ENCODE peak calls at places on chromosomes 2 and 18, in nine cellular contexts. D is pancreas; W is neuronal stem cell; N is OCI-LY7; P is mucosa of descending colon; B is CD8-positive, alpha-beta T cell; X is lower lobe of right lung; Y is hepatocyte; O is sigmoid colon. M is an unnamed sample. For H3K9me3, the result is how much of the 10 kb centered on the place peaks cover.

GRCh38 chr2:17672583-17673317 is 80.9 kb downstream of the SMC6 start:
- DNase-seq in X (no peak), B (no peak), D (no peak), W (no peak), N (no peak), O (no peak), Y (no peak), P (no peak), M (no peak)

GRCh38 chr2:113967272-113967671 is 77.4 kb downstream of the ACTR3 start:
- DNase-seq in D (no peak), P (no peak), X (no peak), N (no peak), W (no peak), Y (no peak), B (no peak), O (no peak), M (no peak)

GRCh38 chr2:46167924-46168323 is 129.3 kb upstream of the EPAS1 start:
- DNase-seq in P (no peak), N (no peak), D (no peak), B (no peak), O (no peak), X (no peak), W (no peak), Y (no peak), M (no peak)

GRCh38 chr2:73414651-73415050 is 29.0 kb downstream of the ALMS1 start:
- DNase-seq in P (no peak), Y (no peak), D (no peak), X (no peak), O (no peak), N (no peak), B (no peak), W (no peak), M (no peak)

GRCh38 chr2:220904015-220904414 is 668.1 kb downstream of the EPHA4 start:
- DNase-seq in N (no peak), B (no peak), D (no peak), O (no peak), P (no peak), X (no peak), Y (no peak), W (no peak), M (no peak)

GRCh38 chr2:71882949-71883472 is 264.7 kb downstream of the CYP26B1 start:
- DNase-seq in Y (peak), P (peak), B (no peak), O (peak), X (peak), D (peak), W (no peak), N (no peak), M (no peak)

GRCh38 chr2:29012211-29012681 is 31.1 kb downstream of the TOGARAM2 start:
- DNase-seq in P (peak), O (peak), N (peak), W (no peak), B (peak), X (peak), D (peak), Y (no peak), M (no peak)

GRCh38 chr2:7609556-7610323 is 692.5 kb downstream of the RNF144A start:
- DNase-seq in B (no peak), X (no peak), N (peak), W (no peak), D (no peak), P (no peak), Y (no peak), O (no peak), M (peak)

GRCh38 chr2:100104718-100105677 is 37.4 kb downstream of the AFF3 start:
- DNase-seq in W (peak), N (peak), P (peak), X (no peak), D (peak), O (no peak), Y (peak), B (no peak), M (peak)

GRCh38 chr2:116435648-116436047 is 1378.8 kb upstream of the DDX18 start:
- DNase-seq in O (no peak), P (no peak), N (no peak), Y (no peak), B (no peak), X (no peak), W (no peak), D (no peak), M (no peak)

GRCh38 chr2:231672617-231673347 is 35.5 kb upstream of the PTMA start:
- DNase-seq in W (no peak), D (no peak), B (no peak), Y (peak), P (peak), N (peak), X (peak), O (peak), M (peak)

GRCh38 chr2:163319006-163319405 is 416.8 kb downstream of the FIGN start:
- DNase-seq in B (no peak), P (no peak), N (no peak), Y (peak), X (no peak), D (no peak), O (no peak), W (no peak), M (no peak)

GRCh38 chr2:207091175-207091574 is 74.6 kb downstream of the KLF7 start:
- DNase-seq in B (no peak), Y (no peak), P (no peak), X (no peak), N (no peak), O (no peak), W (no peak), D (no peak), M (no peak)

GRCh38 chr2:230759481-230760191 is 47.0 kb downstream of the CAB39 start:
- DNase-seq in D (no peak), W (no peak), P (no peak), N (no peak), O (no peak), B (no peak), Y (peak), X (no peak), M (no peak)

GRCh38 chr18:58201728-58202405 is 157.8 kb downstream of the NEDD4L start:
- DNase-seq in N (no peak), O (no peak), P (no peak), X (no peak), Y (no peak), B (no peak), W (no peak), D (no peak), M (no peak)

GRCh38 chr18:76821875-76822509 is 365 bp upstream of the ZNF236 start:
- DNase-seq in Y (peak), W (peak), N (peak), O (peak), P (peak), B (peak), D (peak), X (peak), M (peak)
- H3K4me3 ChIP-seq in Y (peak), W (peak), N (peak), O (peak), P (peak), B (peak), D (peak), X (peak), M (peak)

GRCh38 chr2:24345937-24346336 is 14.4 kb downstream of the ITSN2 start:
- DNase-seq in D (no peak), P (no peak), X (no peak), Y (no peak), N (no peak), W (no peak), O (no peak), B (no peak), M (no peak)
- H3K9me3 ChIP-seq in D (under half), P (under half), X (under half), Y (under half), N (under half), W (under half), O (under half), B (under half), M (under half)

GRCh38 chr2:219385958-219386520 is 1.7 kb downstream of the DNPEP start:
- DNase-seq in W (no peak), B (no peak), N (no peak), P (no peak), X (no peak), O (no peak), D (no peak), Y (no peak), M (no peak)
- H3K4me3 ChIP-seq in W (no peak), B (peak), N (no peak), P (no peak), X (peak), O (no peak), D (no peak), Y (no peak), M (no peak)

GRCh38 chr18:78792736-78793135 is 186.9 kb upstream of the SALL3 start:
- DNase-seq in O (peak), N (no peak), B (no peak), X (no peak), Y (no peak), D (no peak), W (no peak), P (no peak), M (no peak)
- H3K9me3 ChIP-seq in O (under half), N (under half), B (under half), X (under half), Y (under half), D (under half), W (under half), P (under half), M (under half)

GRCh38 chr2:38076710-38077430 is 919 bp upstream of the CYP1B1 start:
- DNase-seq in O (peak), P (peak), B (no peak), W (peak), Y (peak), X (peak), D (peak), N (no peak), M (peak)
- H3K4me3 ChIP-seq in O (peak), P (no peak), B (no peak), W (peak), Y (peak), X (peak), D (peak), N (no peak), M (peak)

DNA sequence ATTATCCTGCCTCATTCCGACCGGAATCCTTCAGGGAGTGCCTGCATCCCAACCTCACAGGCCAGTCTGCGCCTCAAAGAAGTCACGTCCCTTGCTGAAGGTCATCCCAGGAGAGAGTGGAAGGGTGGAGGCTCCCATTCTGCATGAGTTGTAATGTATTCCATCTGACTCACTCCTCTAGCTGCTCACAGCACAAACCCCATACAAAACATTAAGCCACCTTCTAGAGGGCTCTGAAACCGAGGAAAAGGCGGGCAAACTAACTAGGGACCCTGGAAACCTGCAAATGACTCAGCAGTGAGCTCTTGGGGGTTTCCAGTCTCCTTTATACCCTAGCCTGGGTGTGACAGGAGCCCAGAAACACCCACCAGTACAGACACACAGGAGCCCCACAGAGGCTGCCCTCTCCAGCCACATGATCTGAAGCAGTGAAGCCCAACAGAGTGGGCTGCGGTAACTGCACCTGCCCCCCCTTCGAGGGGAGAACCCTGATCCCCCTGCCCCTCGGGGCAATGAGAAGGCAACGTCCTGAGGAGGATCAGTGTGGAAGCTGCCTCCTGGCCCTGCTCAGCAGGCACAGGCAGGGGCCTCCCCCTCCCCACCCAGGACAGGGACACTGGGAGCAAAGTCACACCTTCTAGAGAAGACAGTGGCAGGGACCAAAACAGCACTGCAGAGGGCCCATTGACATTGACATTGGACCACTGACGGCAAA is 69.3 kb upstream of the SNTG2 start:
- DNase-seq in W (no peak), P (no peak), B (no peak), O (no peak), X (no peak), N (no peak), Y (no peak), D (no peak), M (no peak)
- H3K9me3 ChIP-seq in W (under half), P (under half), B (under half), O (under half), X (under half), N (under half), Y (under half), D (under half), M (under half)

M was measured in left lung.